ENCODE peak calls at places on chromosomes 16 and 17, in six cellular contexts. R is progenitor cell of endocrine pancreas; X is fibroblast of mammary gland; C is effector memory CD4-positive, alpha-beta T cell; H is pons; Z is GM06990. S is an unnamed sample.

GRCh38 chr16:5490499-5490898 is 392.9 kb upstream of the EEF2KMT start:
- DNase-seq in C (no peak), R (peak), Z (peak), X (peak), H (peak), S (no peak)

GRCh38 chr16:1619976-1620375 is 7.8 kb downstream of the CRAMP1 start:
- DNase-seq in Z (no peak), R (no peak), X (no peak), H (no peak), C (no peak), S (no peak)

GRCh38 chr17:491086-492014 is 138.7 kb upstream of the RPH3AL start:
- DNase-seq in R (peak), Z (peak), C (peak), X (peak), H (no peak), S (peak)

GRCh38 chr16:12972246-12972645 is 70.8 kb downstream of the SHISA9 start:
- DNase-seq in R (no peak), C (no peak), Z (no peak), H (no peak), X (no peak), S (no peak)

GRCh38 chr17:13353590-13353989 is 248.1 kb downstream of the HS3ST3A1 start:
- DNase-seq in Z (no peak), C (no peak), H (no peak), R (no peak), X (peak), S (no peak)

GRCh38 chr16:56019274-56019673 is 144.1 kb upstream of the CES5A start:
- DNase-seq in Z (no peak), H (no peak), C (no peak), X (no peak), R (no peak), S (no peak)

GRCh38 chr17:44266402-44267164 is 1.4 kb downstream of the SLC4A1 start:
- DNase-seq in H (no peak), Z (no peak), X (peak), C (no peak), R (no peak), S (no peak)

GRCh38 chr16:56312556-56312955 is 112.8 kb downstream of the AMFR start:
- DNase-seq in R (no peak), X (no peak), Z (no peak), H (no peak), C (no peak), S (no peak)

GRCh38 chr17:74903671-74904070 is 10.2 kb upstream of the FADS6 start:
- DNase-seq in H (no peak), C (no peak), X (no peak), Z (no peak), R (no peak), S (no peak)

GRCh38 chr17:77392376-77393273 is 251.9 kb downstream of the SEC14L1 start:
- DNase-seq in Z (no peak), C (no peak), X (peak), R (no peak), H (no peak), S (peak)

GRCh38 chr17:28480278-28480677 is 6.8 kb downstream of the SLC13A2 start:
- DNase-seq in R (no peak), H (no peak), Z (no peak), X (no peak), C (no peak), S (no peak)

GRCh38 chr16:14289692-14290340 is 218.7 kb downstream of the MRTFB start:
- DNase-seq in Z (no peak), H (no peak), X (peak), R (no peak), C (no peak), S (no peak)

GRCh38 chr16:1105888-1106620 is 10.0 kb upstream of the C1QTNF8 start:
- DNase-seq in C (no peak), Z (peak), H (peak), R (peak), X (peak), S (peak)

GRCh38 chr17:7883781-7884386 is 4.7 kb upstream of the CHD3 start:
- DNase-seq in R (no peak), Z (no peak), H (no peak), C (peak), X (peak), S (no peak)

GRCh38 chr16:11852092-11852809 is 909 bp upstream of the RSL1D1 start:
- DNase-seq in H (no peak), R (no peak), X (peak), C (no peak), Z (no peak), S (no peak)

GRCh38 chr17:14427914-14428639 is 127.2 kb downstream of the HS3ST3B1 start:
- DNase-seq in C (peak), X (no peak), Z (no peak), R (no peak), H (peak), S (no peak)

GRCh38 chr16:11553371-11553770 is 33.3 kb downstream of the LITAF start:
- DNase-seq in X (no peak), Z (no peak), R (no peak), H (no peak), C (no peak), S (no peak)

S was measured in left colon.